ENCODE peak calls at places on chromosomes 12 and 14, in five cellular contexts. N is RWPE2, H is cardiac muscle cell, V is esophagus muscularis mucosa, K is mesendoderm. U is an unnamed sample.
A peak's percentile ranks its signal among the peaks of the same experiment; 100 is the strongest.

GRCh38 chr14:67725171-67725570 is 23.5 kb downstream of the RDH12 start:
- DNase-seq in N (no peak), H (no peak), V (no peak), K (no peak), U (no peak)

GRCh38 chr14:31271648-31272047 is 64.1 kb upstream of the HECTD1 start:
- DNase-seq in N (no peak), H (no peak), V (peak; percentile 26), K (no peak), U (no peak)

GRCh38 chr12:47782372-47782770 is 9.3 kb downstream of the SLC48A1 start:
- DNase-seq in N (no peak), H (no peak), V (no peak), K (no peak), U (no peak)

GRCh38 chr12:80183939-80184338 is 84.6 kb downstream of the OTOGL start:
- DNase-seq in N (no peak), H (no peak), V (no peak), K (no peak), U (no peak)

GRCh38 chr12:11705010-11705409 is 55.5 kb downstream of the ETV6 start:
- DNase-seq in N (no peak), H (no peak), V (no peak), K (no peak), U (no peak)

GRCh38 chr12:49863946-49864816 is 21.3 kb upstream of the BCDIN3D start:
- DNase-seq in N (no peak), H (no peak), V (peak; percentile 92), K (no peak), U (no peak)

GRCh38 chr12:10179871-10180270 is 1.0 kb downstream of the TMEM52B start:
- DNase-seq in N (no peak), H (no peak), V (no peak), K (peak; percentile 40), U (no peak)

GRCh38 chr14:96582995-96583394 is 80.8 kb downstream of the PAPOLA start:
- DNase-seq in N (no peak), H (no peak), V (no peak), K (no peak), U (no peak)

GRCh38 chr12:19196959-19197630 is 67.6 kb downstream of the PLEKHA5 start:
- DNase-seq in N (no peak), H (no peak), V (no peak), K (peak; percentile 71), U (no peak)

GRCh38 chr14:75041613-75042012 is 9.7 kb downstream of the MLH3 start:
- DNase-seq in N (no peak), H (no peak), V (no peak), K (no peak), U (no peak)

GRCh38 chr12:80821513-80822000 is 104.8 kb downstream of the MYF5 start:
- DNase-seq in N (no peak), H (peak; percentile 20), V (no peak), K (no peak), U (no peak)

GRCh38 chr12:109385339-109386078 is 37.8 kb downstream of the MYO1H start:
- DNase-seq in N (no peak), H (peak; percentile 33), V (no peak), K (peak; percentile 34), U (no peak)

GRCh38 chr12:9391751-9392240 is 183.6 kb upstream of the PZP start:
- DNase-seq in N (no peak), H (no peak), V (no peak), K (no peak), U (no peak)

GRCh38 chr14:61192970-61193369 is 88.2 kb downstream of the TMEM30B start:
- DNase-seq in N (no peak), H (no peak), V (no peak), K (no peak), U (no peak)

GRCh38 chr14:59342516-59343484 is 122.4 kb downstream of the GPR135 start:
- DNase-seq in N (no peak), H (peak; percentile 49), V (no peak), K (peak; percentile 64), U (no peak)

GRCh38 chr14:72804653-72805180 is 89.2 kb downstream of the DPF3 start:
- DNase-seq in N (no peak), H (no peak), V (no peak), K (no peak), U (no peak)

GRCh38 chr12:132319991-132320570 is 9.3 kb downstream of the GALNT9 start:
- DNase-seq in N (peak; percentile 44), H (no peak), V (no peak), K (no peak), U (no peak)

GRCh38 chr12:111773801-111774551 is 7.2 kb downstream of the ALDH2 start:
- DNase-seq in N (no peak), H (no peak), V (peak; percentile 94), K (no peak), U (no peak)

GRCh38 chr14:89507926-89508460 is 91.0 kb upstream of the FOXN3 start:
- DNase-seq in N (no peak), H (no peak), V (no peak), K (no peak), U (no peak)

GRCh38 chr12:104090685-104091084 is 26.4 kb downstream of the HCFC2 start:
- DNase-seq in N (no peak), H (peak; percentile 34), V (no peak), K (peak; percentile 18), U (no peak)

GRCh38 chr12:124992874-124993567 is 424 bp upstream of the BRI3BP start:
- DNase-seq in N (no peak), H (peak; percentile 85), V (no peak), K (peak; percentile 96), U (peak; percentile 15)

DNA sequence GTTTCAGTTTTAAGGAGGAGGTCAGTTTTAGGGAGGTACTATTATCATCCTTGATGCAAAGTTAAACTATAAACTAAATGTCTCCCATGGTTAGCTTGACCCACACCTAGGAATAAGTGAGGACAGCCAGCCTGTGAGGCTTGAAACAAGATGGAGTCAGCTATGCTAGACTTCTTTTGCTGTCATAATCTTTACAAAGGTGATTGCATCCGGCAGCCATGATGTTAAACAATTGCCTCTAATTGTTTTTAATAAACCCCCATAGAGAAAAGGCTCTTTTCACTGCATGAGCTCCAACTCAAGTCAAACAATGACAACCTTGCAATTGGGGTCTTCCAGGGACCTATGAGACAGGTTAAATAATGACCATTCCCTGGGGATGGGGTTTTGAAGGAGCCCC is 45.7 kb upstream of the EEA1 start:
- DNase-seq in N (no peak), H (no peak), V (no peak), K (no peak), U (no peak)
- H3K27ac ChIP-seq in N (peak overlapping the region; percentile 85), H (no peak overlapping the region), V (no peak overlapping the region), K (no peak overlapping the region), U (no peak overlapping the region)

DNA sequence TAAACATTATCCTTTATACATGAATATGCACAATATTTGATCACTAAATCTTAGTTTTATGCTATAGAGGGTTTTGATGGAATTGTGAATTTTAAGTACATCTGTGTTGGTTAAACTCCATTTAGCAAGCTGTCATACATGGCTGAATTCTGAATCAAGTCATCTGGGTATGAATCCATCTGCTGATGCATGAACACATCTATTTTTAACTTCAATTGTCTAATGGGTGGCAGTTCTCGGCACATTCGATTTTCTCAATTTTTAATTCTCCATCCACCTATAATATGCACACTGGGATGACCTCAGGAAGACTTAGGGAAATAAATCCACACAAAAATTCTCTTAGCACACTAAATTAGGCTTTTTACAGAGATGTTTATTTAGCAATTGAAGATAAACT is 44.3 kb upstream of the VPS33A start:
- DNase-seq in N (no peak), H (no peak), V (no peak), K (no peak), U (no peak)
- H3K4me3 ChIP-seq in N (no peak overlapping the region), H (no peak overlapping the region), V (no peak overlapping the region), K (no peak overlapping the region), U (no peak overlapping the region)

GRCh38 chr12:22275847-22276246 is 58.7 kb downstream of the ST8SIA1 start:
- DNase-seq in N (peak; percentile 82), H (peak; percentile 37), V (peak; percentile 98), K (peak; percentile 92), U (no peak)
- H3K27ac ChIP-seq in N (peak overlapping the region; percentile 64), H (no peak overlapping the region), V (peak overlapping the region; percentile 76), K (no peak overlapping the region), U (no peak overlapping the region)

DNA sequence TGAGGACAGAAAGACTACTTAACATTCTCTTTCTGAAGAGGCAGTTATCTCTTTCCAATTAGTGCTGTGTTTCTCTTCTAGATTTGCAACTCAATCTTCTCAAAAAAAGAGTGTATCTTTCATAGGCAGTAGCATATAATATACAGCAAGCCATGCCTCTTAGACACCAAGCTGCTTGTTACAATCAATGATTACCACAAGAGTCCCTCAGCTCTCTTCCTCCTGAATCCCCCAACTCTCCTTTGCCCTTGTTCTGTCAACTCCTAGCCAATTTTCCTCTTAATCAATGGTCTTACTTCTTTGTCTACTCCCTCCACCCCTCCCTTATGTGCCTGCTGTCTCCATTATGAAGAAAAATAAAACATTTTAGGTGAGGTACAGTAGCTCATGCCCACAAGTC is 2.6 kb downstream of the TMTC1 start:
- DNase-seq in N (no peak), H (no peak), V (no peak), K (no peak), U (no peak)
- H3K4me3 ChIP-seq in N (no peak overlapping the region), H (peak overlapping the region; percentile 90), V (peak overlapping the region; percentile 89), K (no peak overlapping the region), U (no peak overlapping the region)

DNA sequence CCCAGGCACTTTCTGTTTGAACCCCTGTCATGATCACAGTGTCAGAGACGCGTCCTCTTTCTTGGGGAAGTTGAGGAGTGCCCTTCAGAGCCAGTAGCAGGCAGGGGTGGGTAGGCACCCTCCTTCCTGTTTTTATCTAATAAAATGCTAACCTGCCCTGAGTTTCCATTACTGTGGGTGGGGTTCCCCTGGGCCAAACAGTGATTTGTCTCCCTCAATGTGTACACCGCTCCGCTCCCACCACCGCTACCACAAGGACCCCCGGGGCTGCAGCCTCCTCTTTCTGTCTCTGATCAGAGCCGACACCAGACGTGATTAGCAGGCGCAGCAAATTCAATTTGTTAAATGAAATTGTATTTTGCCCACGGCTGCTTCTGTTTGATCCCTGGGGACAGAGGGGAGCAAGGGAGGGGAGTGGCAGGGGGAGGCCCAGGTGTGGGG is 5.1 kb downstream of the SHMT2 start:
- DNase-seq in N (peak; percentile 25), H (no peak), V (no peak), K (no peak), U (no peak)
- H3K27ac ChIP-seq in N (no peak overlapping the region), H (no peak overlapping the region), V (peak overlapping the region; percentile 13), K (no peak overlapping the region), U (peak overlapping the region; percentile 80)

GRCh38 chr12:98274430-98275130 is 240.8 kb upstream of the TMPO start:
- DNase-seq in N (no peak), H (no peak), V (no peak), K (no peak), U (no peak)

DNA sequence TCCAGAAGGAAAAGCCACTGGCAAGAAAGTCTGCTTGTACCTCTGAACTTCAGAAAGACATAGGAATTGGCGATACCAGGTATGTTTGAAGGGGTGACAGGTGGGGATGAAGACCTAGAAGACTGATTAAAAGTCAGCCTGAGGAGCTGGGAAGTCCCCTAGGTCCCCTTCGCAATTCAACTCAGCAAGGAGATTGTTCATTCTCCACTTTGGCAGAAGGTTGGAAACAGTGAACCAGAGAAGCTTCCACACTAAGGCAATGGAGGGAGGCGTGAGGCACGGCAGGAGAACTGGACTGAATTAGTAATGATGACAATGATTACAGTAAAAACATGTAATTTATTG is 240.3 kb upstream of the TMPO start:
- DNase-seq in N (no peak), H (no peak), V (no peak), K (no peak), U (no peak)
- H3K4me3 ChIP-seq in N (no peak overlapping the region), H (no peak overlapping the region), V (no peak overlapping the region), K (no peak overlapping the region), U (no peak overlapping the region)